ENCODE peak calls at places on chromosomes 16 and 17, in five cellular contexts. E is cardiac muscle cell, A is WERI-Rb-1, T is astrocyte of the spinal cord, W is uterus. K is an unnamed sample.

GRCh38 chr16:88940196-88941050 is 36.6 kb downstream of the CBFA2T3 start:
- DNase-seq in W (no peak), T (no peak), E (peak), A (peak), K (no peak)

GRCh38 chr17:40337351-40337750 is 27.2 kb downstream of the GJD3 start:
- DNase-seq in E (no peak), A (no peak), T (no peak), W (no peak), K (no peak)

GRCh38 chr17:7308625-7309433 is 1.4 kb downstream of the EIF5A start:
- DNase-seq in W (peak), A (peak), E (peak), T (peak), K (peak)

GRCh38 chr16:57480127-57480753 is 6.1 kb downstream of the DOK4 start:
- DNase-seq in W (peak), A (peak), T (no peak), E (peak), K (peak)

GRCh38 chr16:24999088-24999670 is 16.0 kb downstream of the ARHGAP17 start:
- DNase-seq in A (no peak), W (no peak), T (no peak), E (no peak), K (no peak)

GRCh38 chr17:19304209-19304608 is 58.3 kb downstream of the B9D1 start:
- DNase-seq in W (no peak), T (peak), A (no peak), E (no peak), K (peak)

GRCh38 chr16:15899538-15900100 is 11.2 kb upstream of the CEP20 start:
- DNase-seq in T (peak), W (no peak), A (no peak), E (no peak), K (peak)

GRCh38 chr17:263773-264172 is 82.3 kb upstream of the DOC2B start:
- DNase-seq in T (no peak), A (peak), E (no peak), W (peak), K (no peak)

GRCh38 chr17:28029033-28029432 is 13.4 kb upstream of the NLK start:
- DNase-seq in W (no peak), A (no peak), T (no peak), E (no peak), K (no peak)

GRCh38 chr17:4739122-4740024 is at the start of the genes CXCL16 and ZMYND15:
- DNase-seq in A (peak), E (peak), W (peak), T (peak), K (peak)

GRCh38 chr17:29671661-29672060 is 48.9 kb upstream of the CORO6 start:
- DNase-seq in W (no peak), T (no peak), A (no peak), E (no peak), K (no peak)

GRCh38 chr17:29682987-29683386 is 60.3 kb upstream of the CORO6 start:
- DNase-seq in W (no peak), A (peak), E (no peak), T (no peak), K (no peak)

GRCh38 chr17:29674270-29674669 is 51.6 kb upstream of the CORO6 start:
- DNase-seq in T (no peak), A (no peak), E (no peak), W (no peak), K (no peak)

GRCh38 chr17:29682054-29682453 is 59.3 kb upstream of the CORO6 start:
- DNase-seq in W (no peak), A (no peak), T (no peak), E (no peak), K (no peak)

DNA sequence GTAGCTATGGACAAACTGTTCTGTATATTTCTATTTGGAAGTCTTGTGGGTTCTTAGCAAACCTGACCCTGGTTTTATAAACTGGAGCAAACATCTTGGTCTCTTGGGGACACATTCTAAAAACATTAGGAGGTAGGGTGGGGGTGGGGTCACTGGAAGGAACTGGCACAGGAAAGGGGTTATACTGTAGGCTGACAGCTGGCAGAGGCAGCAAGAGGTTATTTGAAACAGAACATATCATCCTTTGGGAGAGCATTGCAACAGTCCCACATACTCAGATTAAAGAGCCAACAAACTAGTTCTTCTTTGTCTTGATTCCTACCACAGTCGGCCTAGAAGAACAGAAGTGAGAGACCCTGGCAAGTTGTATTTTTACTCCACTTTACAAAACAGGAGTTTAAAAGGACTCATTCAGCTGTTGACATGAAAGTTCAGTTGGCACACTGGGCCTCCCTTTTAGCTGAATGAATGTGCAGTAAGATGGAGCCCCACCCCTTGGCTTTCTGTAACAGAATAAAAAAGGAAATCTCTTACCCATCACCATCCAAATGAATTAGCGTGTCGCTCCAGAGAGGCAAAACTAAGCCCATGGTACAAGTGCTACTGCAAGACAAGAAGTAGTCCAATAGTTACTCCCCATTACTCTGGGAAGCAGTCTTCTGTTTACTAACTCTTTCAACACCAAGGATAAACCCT is 54.6 kb upstream of the CORO6 start:
- DNase-seq in E (no peak), T (no peak), A (no peak), W (peak), K (peak)
- H3K4me3 ChIP-seq in E (no peak), T (no peak), A (no peak), W (no peak), K (no peak)

DNA sequence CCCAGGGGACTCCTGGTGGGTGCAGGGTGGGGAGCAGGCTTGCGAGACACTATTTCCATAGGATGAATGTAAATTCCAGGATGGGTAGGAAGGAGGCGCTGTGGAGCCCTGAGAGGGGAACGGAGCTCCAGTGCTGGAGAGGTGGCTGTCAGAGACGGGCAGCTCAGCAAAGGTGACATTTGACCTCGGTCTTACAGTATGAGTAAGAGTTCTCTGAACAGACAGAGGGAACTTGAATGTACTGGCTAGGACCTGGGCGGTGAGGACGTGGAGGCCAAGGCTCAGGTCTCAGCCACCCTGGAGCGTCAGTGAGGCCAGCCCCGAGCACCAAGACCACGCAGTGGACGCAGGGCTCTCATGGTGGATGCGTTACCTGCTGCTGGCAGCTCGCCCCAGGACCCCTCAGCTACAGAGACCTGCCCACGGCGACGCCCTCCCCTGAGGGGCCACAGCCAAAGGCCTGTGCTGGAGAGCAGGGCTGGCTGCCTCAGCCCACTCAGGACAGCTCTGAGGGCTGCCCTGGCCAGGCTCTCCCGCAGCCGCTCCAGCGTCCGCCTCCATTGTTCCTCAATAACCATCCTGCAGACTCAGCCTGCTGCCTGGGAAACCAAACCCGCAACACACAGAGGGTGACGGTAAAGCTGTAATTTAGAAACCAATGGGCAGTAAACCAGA is 65.9 kb upstream of the TNRC6C start:
- DNase-seq in W (no peak), T (no peak), E (peak), A (peak), K (no peak)
- TF ChIP-seq CTCF in W (no peak), T (peak), E (peak), A (peak), K (peak)

GRCh38 chr17:82315703-82316358 is 1.6 kb downstream of the CD7 start:
- DNase-seq in A (no peak), W (no peak), E (no peak), T (no peak), K (no peak)
- H3K4me3 ChIP-seq in A (no peak), W (no peak), E (no peak), T (no peak), K (no peak)

DNA sequence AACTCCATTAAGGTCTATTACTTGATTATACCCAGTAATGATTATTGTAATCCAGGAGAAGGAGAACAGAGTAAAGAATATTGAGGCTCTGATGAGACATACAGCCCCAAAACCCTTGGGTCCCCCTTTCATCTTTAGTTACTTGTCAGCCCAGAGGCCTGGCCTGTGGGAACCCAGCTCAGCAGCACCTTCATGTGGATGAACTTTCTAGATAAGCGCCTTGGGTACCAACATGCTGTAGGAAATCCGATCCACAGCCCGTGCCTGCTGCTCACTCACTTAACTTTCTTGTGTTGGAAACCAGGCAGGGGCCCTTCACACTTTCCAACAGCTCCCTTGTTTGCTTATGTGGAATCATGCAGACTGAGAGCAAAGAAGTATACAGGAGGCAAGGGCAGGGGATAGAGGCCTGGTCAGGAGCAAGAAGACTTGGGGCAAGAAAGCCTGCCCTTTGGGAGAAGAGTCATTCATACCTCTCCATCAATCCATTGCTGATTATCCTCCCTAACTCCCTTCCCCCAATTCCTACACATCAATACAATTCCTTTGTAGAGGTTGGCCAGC is 64.0 kb upstream of the SOX9 start:
- DNase-seq in E (peak), A (no peak), W (no peak), T (no peak), K (no peak)
- TF ChIP-seq CTCF in E (no peak), A (peak), W (no peak), T (no peak), K (no peak)

GRCh38 chr16:22353188-22353919 is 21.1 kb downstream of the CDR2 start:
- DNase-seq in T (peak), E (no peak), W (no peak), A (no peak), K (peak)

GRCh38 chr16:22356930-22357634 is 17.3 kb downstream of the CDR2 start:
- DNase-seq in W (no peak), E (no peak), A (no peak), T (no peak), K (no peak)

GRCh38 chr16:22357635-22357971 is 16.8 kb downstream of the CDR2 start:
- DNase-seq in T (no peak), E (no peak), A (no peak), W (no peak), K (no peak)

GRCh38 chr16:22353933-22354541 is 20.4 kb downstream of the CDR2 start:
- DNase-seq in E (no peak), W (no peak), T (peak), A (no peak), K (no peak)

DNA sequence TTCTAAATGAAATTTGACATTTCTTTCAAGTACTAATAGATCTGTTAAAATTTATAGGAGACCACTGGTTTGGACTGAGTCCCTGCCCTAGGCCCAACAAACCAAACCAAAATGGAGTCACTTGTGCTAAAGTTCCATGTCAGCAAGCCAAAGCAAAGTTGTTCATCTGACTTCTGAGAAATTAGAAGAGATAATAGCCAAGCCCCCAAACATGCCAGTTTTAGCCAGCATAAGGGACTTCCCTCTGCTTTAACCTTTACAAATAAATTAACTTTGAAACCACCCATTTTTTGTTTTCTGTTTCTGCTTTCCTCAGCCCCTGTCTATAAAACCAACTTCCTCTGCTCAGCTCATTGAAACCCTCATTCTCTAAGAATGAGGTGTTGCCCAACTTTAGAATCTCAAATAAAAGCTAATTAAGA is 18.9 kb downstream of the CDR2 start:
- DNase-seq in E (no peak), A (no peak), W (no peak), T (no peak), K (no peak)
- H3K4me3 ChIP-seq in E (no peak), A (no peak), W (no peak), T (no peak), K (no peak)

GRCh38 chr17:72575542-72576233 is 454.9 kb downstream of the SOX9 start:
- DNase-seq in A (no peak), T (no peak), E (no peak), W (no peak), K (no peak)
- TF ChIP-seq CTCF in A (no peak), T (no peak), E (no peak), W (no peak), K (no peak)

GRCh38 chr16:20675488-20676267 is 21.8 kb downstream of the ACSM1 start:
- DNase-seq in T (no peak), E (peak), W (peak), A (no peak), K (peak)
- H3K4me3 ChIP-seq in T (no peak), E (no peak), W (peak), A (no peak), K (peak)

DNA sequence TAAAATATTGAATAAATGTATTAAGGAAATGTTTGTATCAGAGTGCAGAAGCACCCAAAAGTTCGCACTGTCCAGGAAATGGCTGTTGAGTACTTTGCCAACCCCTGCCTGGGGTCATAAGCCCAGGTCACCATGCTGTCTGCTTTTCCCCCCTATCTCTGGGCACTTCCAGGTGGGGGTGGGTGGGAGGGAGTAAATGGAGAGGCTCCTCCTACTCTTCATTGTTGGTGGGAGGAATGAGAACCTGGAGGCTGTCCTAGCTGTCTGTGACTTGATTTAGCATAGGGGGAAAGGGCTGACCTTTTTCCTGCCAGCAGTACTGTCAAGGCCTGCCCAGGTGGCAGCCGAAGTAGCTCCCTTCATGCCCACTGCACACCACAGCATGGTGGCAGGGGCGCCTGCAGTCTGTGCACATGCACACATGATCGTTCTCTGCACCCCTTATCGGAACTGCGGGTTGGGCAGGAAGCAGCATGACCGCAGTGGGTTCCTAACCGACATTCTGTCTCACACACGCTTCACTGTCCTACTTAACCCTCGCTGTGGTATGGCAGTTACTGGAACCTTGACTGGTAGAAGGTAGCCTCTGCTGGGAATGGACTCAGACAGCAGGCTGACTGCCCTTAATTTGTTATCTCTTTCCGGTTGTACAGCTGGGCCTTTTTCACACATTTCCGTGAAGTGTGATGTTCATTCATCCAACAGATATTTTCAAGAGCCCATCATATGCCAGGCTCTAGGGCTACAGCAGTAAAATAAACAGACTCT is 41.5 kb downstream of the LDHD start:
- DNase-seq in W (no peak), E (no peak), A (no peak), T (no peak), K (peak)
- TF ChIP-seq CTCF in W (no peak), E (no peak), A (no peak), T (no peak), K (no peak)

DNA sequence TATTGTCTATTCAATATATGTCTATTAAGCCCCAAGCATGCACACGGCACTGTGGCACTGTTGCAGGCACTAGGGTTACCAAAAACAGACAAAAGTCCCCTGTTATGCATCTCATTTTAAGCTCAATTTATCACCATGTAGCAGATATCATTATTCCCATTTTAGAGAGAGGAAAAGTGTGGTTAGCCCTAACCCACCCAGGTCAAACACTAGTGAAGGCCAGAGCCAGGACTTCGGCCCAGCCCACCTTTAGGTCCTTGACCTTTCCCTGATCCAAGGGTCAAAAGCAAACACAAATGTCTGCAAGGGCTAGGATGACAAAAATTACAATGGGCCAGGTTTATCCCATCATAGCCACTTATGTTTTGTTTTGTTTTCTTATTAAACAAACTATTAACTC is 130.3 kb upstream of the NUDT7 start:
- DNase-seq in E (no peak), T (no peak), W (no peak), A (no peak), K (no peak)
- H3K4me3 ChIP-seq in E (no peak), T (no peak), W (no peak), A (no peak), K (no peak)

GRCh38 chr16:85832578-85833539 is 33.4 kb downstream of the COX4I1 start:
- DNase-seq in E (no peak), T (no peak), A (no peak), W (no peak), K (peak)
- TF ChIP-seq CTCF in E (no peak), T (no peak), A (no peak), W (no peak), K (no peak)